ENCODE peak calls at places on chromosome 5, in eight cellular contexts. T is PC-3, S is right cardiac atrium, R is cardiac muscle cell, F is Karpas-422, K is SJSA1, M is AG04450, Q is upper lobe of left lung. B is an unnamed sample.

GRCh38 chr5:140549237-140550144 is 2.0 kb downstream of the EIF4EBP3 start:
- DNase-seq in T (no peak), S (peak; percentile 67), R (peak; percentile 28), F (peak; percentile 59), K (peak; percentile 31), M (no peak), Q (peak; percentile 86), B (no peak)

GRCh38 chr5:136731241-136731885 is 366.0 kb upstream of the TRPC7 start:
- DNase-seq in T (peak; percentile 78), S (no peak), R (no peak), F (no peak), K (no peak), M (no peak), Q (no peak), B (no peak)

GRCh38 chr5:78492650-78493049 is 132.2 kb downstream of the SCAMP1 start:
- DNase-seq in T (no peak), S (no peak), R (no peak), F (no peak), K (no peak), M (no peak), Q (no peak), B (no peak)

GRCh38 chr5:57836921-57837320 is 354.3 kb upstream of the ACTBL2 start:
- DNase-seq in T (no peak), S (no peak), R (no peak), F (no peak), K (no peak), M (no peak), Q (no peak), B (no peak)

GRCh38 chr5:154836225-154836624 is 14.2 kb downstream of the FAXDC2 start:
- DNase-seq in T (no peak), S (no peak), R (no peak), F (no peak), K (no peak), M (no peak), Q (no peak), B (no peak)

GRCh38 chr5:58258984-58259684 is 200.8 kb downstream of the PLK2 start:
- DNase-seq in T (no peak), S (no peak), R (no peak), F (no peak), K (peak; percentile 11), M (no peak), Q (no peak), B (no peak)

GRCh38 chr5:119928974-119929373 is 299.6 kb downstream of the FAM170A start:
- DNase-seq in T (no peak), S (no peak), R (no peak), F (no peak), K (no peak), M (no peak), Q (no peak), B (no peak)

GRCh38 chr5:61277190-61277589 is 54.9 kb upstream of the ZSWIM6 start:
- DNase-seq in T (no peak), S (peak; percentile 28), R (no peak), F (no peak), K (peak; percentile 72), M (peak; percentile 13), Q (no peak), B (no peak)

GRCh38 chr5:42274913-42275312 is 148.3 kb upstream of the GHR start:
- DNase-seq in T (peak; percentile 84), S (no peak), R (no peak), F (no peak), K (no peak), M (no peak), Q (no peak), B (no peak)

GRCh38 chr5:145509336-145510150 is 325.6 kb downstream of the PRELID2 start:
- DNase-seq in T (no peak), S (no peak), R (no peak), F (no peak), K (no peak), M (no peak), Q (no peak), B (no peak)

GRCh38 chr5:180631549-180632392 is 17.6 kb downstream of the FLT4 start:
- DNase-seq in T (no peak), S (no peak), R (no peak), F (no peak), K (no peak), M (no peak), Q (no peak), B (no peak)

GRCh38 chr5:5270958-5271605 is 131.0 kb downstream of the ADAMTS16 start:
- DNase-seq in T (peak; percentile 96), S (peak; percentile 88), R (peak; percentile 12), F (no peak), K (peak; percentile 92), M (no peak), Q (peak; percentile 53), B (peak; percentile 20)

GRCh38 chr5:175590471-175590881 is 67.4 kb upstream of the HRH2 start:
- DNase-seq in T (peak; percentile 35), S (no peak), R (no peak), F (no peak), K (peak; percentile 33), M (no peak), Q (peak; percentile 25), B (no peak)

GRCh38 chr5:179344301-179345178 is 721 bp downstream of the ADAMTS2 start:
- DNase-seq in T (no peak), S (peak; percentile 76), R (peak; percentile 44), F (no peak), K (peak; percentile 14), M (no peak), Q (no peak), B (no peak)

GRCh38 chr5:172385164-172385563 is 69.2 kb downstream of the SH3PXD2B start:
- DNase-seq in T (no peak), S (no peak), R (no peak), F (no peak), K (no peak), M (no peak), Q (no peak), B (no peak)

GRCh38 chr5:79069488-79070001 is at the start of the genes BHMT2 and DMGDH:
- DNase-seq in T (no peak), S (peak; percentile 82), R (no peak), F (no peak), K (no peak), M (no peak), Q (no peak), B (no peak)

GRCh38 chr5:38556599-38557308 is at the start of gene LIFR:
- DNase-seq in T (peak; percentile 86), S (peak; percentile 95), R (peak; percentile 92), F (no peak), K (peak; percentile 90), M (peak; percentile 50), Q (peak; percentile 79), B (no peak)

GRCh38 chr5:171747061-171747859 is 38.4 kb upstream of the SMIM23 start:
- DNase-seq in T (no peak), S (no peak), R (no peak), F (no peak), K (no peak), M (no peak), Q (no peak), B (no peak)

GRCh38 chr5:155919125-155919524 is 407.8 kb upstream of the SGCD start:
- DNase-seq in T (no peak), S (no peak), R (peak; percentile 1), F (no peak), K (no peak), M (no peak), Q (no peak), B (no peak)

GRCh38 chr5:33557605-33558004 is 116.8 kb downstream of the TARS1 start:
- DNase-seq in T (no peak), S (no peak), R (no peak), F (peak; percentile 9), K (no peak), M (no peak), Q (no peak), B (no peak)

DNA sequence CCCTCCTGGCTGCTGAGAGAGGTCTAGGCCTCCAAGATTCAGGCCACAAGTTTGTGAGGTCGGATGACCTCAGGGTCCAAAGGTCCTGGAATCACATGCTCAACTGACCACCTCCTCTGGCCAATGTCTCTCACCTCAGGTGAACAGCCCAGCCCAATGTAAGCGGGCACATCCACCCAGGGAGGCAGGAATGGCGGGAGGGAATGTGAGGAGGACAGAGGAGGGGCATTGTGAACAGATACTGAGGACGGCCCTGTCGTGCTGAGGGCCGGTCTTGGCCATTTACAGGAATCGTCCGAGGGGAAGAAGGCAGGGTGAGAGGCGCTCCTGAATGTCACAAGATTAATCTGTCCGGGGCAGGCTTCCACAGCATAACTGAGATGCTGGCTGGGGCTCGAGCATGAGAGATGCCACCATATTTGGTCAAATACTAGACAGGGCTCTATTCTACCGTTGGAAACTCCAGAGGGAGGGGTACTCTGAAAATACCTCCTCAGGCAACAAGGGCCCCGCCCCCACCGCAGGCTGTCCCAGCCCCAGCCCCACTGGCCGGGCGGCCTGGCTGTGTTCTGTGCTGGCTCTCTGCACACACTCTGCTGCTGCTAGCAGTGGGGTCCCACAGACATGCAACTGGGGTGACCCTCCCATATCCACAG is 1.5 kb upstream of the IL17B start:
- DNase-seq in T (no peak), S (peak; percentile 74), R (peak; percentile 90), F (no peak), K (peak; percentile 34), M (no peak), Q (no peak), B (no peak)
- H3K27ac ChIP-seq in T (no peak overlapping the region), S (peak overlapping the region; percentile 69), R (peak overlapping the region; percentile 99), F (no peak overlapping the region), K (no peak overlapping the region), M (no peak overlapping the region), Q (no peak overlapping the region), B (no peak overlapping the region)

GRCh38 chr5:124440471-124440870 is 306.0 kb downstream of the ZNF608 start:
- DNase-seq in T (no peak), S (no peak), R (no peak), F (no peak), K (no peak), M (no peak), Q (no peak), B (no peak)
- H3K27ac ChIP-seq in T (no peak overlapping the region), S (no peak overlapping the region), R (no peak overlapping the region), F (no peak overlapping the region), K (no peak overlapping the region), M (no peak overlapping the region), Q (no peak overlapping the region), B (no peak overlapping the region)

DNA sequence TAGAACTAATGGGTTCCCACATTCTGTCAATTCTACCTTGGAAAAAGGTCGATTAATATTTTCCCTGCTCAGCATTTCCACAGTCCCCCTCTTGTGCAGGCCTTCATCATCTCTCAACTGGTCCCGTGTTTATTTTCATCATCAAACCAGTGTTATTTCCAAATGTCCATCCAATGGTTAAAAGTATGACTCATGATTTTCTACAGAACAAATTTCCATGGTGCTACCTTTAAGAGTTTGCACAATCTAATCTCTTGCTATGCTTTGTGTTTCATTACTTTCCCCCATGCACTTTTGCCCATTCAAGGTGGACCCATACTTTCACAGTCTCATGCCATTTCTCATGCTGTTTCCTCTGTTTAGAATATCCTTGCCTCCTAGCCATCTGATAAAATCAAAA is 143.7 kb downstream of the CCDC192 start:
- DNase-seq in T (no peak), S (no peak), R (no peak), F (peak; percentile 44), K (no peak), M (no peak), Q (no peak), B (no peak)
- H3K27ac ChIP-seq in T (no peak overlapping the region), S (no peak overlapping the region), R (no peak overlapping the region), F (peak overlapping the region; percentile 77), K (no peak overlapping the region), M (no peak overlapping the region), Q (no peak overlapping the region), B (no peak overlapping the region)

DNA sequence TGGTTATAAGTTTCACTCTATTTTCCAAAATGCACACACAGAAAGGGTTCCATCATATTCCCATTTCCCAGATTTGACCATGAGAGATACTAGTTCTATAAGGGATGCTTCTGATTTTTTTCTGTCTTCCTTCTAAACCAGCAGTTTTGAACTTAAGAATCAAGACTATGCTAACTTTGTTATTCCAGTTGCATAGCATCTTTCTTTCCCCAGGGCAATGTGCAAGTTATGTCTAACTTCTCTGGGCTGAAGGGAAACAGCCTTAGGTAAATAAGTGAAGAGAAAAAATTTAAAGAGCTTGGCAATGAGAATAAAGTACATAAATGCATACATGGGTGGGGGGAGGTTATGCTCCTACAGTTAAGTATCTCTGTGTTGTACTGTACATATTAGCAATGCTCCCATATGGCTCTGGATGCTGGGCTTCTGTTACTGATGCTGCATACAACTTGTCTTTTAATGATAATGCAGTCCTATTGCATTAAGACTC is 125.8 kb upstream of the SLC12A2 start:
- DNase-seq in T (peak; percentile 55), S (no peak), R (no peak), F (no peak), K (no peak), M (no peak), Q (no peak), B (no peak)
- H3K27ac ChIP-seq in T (peak overlapping the region; percentile 90), S (no peak overlapping the region), R (no peak overlapping the region), F (peak overlapping the region; percentile 37), K (no peak overlapping the region), M (no peak overlapping the region), Q (no peak overlapping the region), B (no peak overlapping the region)

B was measured in iPS DF 6.9.